ENCODE peak calls at places on chromosomes 3 and 15, in six cellular contexts. One of them, this sample, is unnamed.

GRCh38 chr15:91963051-91963450 is 109.5 kb downstream of the SLCO3A1 start:
- DNase-seq in IMR-90: no peak
- DNase-seq in mesenchymal stem cell: no peak
- DNase-seq in H9: no peak
- DNase-seq in H1: no peak
- DNase-seq in trophoblast cell: no peak
- DNase-seq in this sample: no peak

GRCh38 chr3:42600958-42601675 is 631 bp downstream of the NKTR start:
- DNase-seq in trophoblast cell: peak; percentile 24
- DNase-seq in H9: peak; percentile 75
- DNase-seq in H1: peak; percentile 83
- DNase-seq in IMR-90: peak; percentile 65
- DNase-seq in mesenchymal stem cell: peak; percentile 79
- DNase-seq in this sample: no peak

GRCh38 chr3:42488687-42489086 is 13.8 kb upstream of the VIPR1 start:
- DNase-seq in H1: no peak
- DNase-seq in trophoblast cell: no peak
- DNase-seq in IMR-90: no peak
- DNase-seq in mesenchymal stem cell: no peak
- DNase-seq in H9: peak; percentile 4
- DNase-seq in this sample: no peak

GRCh38 chr15:80167936-80168335 is 15.1 kb downstream of the FAH start:
- DNase-seq in H9: no peak
- DNase-seq in trophoblast cell: no peak
- DNase-seq in mesenchymal stem cell: no peak
- DNase-seq in H1: no peak
- DNase-seq in IMR-90: no peak
- DNase-seq in this sample: no peak

GRCh38 chr3:128424508-128425069 is 42.1 kb downstream of the DNAJB8 start:
- DNase-seq in trophoblast cell: no peak
- DNase-seq in IMR-90: peak; percentile 54
- DNase-seq in H9: no peak
- DNase-seq in H1: no peak
- DNase-seq in mesenchymal stem cell: peak; percentile 92
- DNase-seq in this sample: no peak

GRCh38 chr3:34012102-34012461 is 213.7 kb downstream of the PDCD6IP start:
- DNase-seq in trophoblast cell: no peak
- DNase-seq in H9: no peak
- DNase-seq in IMR-90: peak; percentile 100
- DNase-seq in mesenchymal stem cell: peak; percentile 93
- DNase-seq in H1: no peak
- DNase-seq in this sample: no peak

GRCh38 chr15:77497942-77498361 is 77.3 kb downstream of the HMG20A start:
- DNase-seq in mesenchymal stem cell: peak; percentile 18
- DNase-seq in H9: no peak
- DNase-seq in IMR-90: peak; percentile 29
- DNase-seq in trophoblast cell: no peak
- DNase-seq in H1: no peak
- DNase-seq in this sample: no peak

GRCh38 chr15:32956006-32956405 is 238.2 kb downstream of the GREM1 start:
- DNase-seq in trophoblast cell: no peak
- DNase-seq in H9: peak; percentile 42
- DNase-seq in mesenchymal stem cell: peak; percentile 61
- DNase-seq in H1: no peak
- DNase-seq in IMR-90: peak; percentile 95
- DNase-seq in this sample: peak; percentile 12

GRCh38 chr3:195239121-195239520 is 31.8 kb downstream of the XXYLT1 start:
- DNase-seq in H1: peak; percentile 46
- DNase-seq in H9: no peak
- DNase-seq in IMR-90: no peak
- DNase-seq in trophoblast cell: no peak
- DNase-seq in mesenchymal stem cell: no peak
- DNase-seq in this sample: no peak

GRCh38 chr3:45665101-45665572 is 24.1 kb upstream of the SACM1L start:
- DNase-seq in H9: peak; percentile 69
- DNase-seq in mesenchymal stem cell: peak; percentile 52
- DNase-seq in H1: no peak
- DNase-seq in trophoblast cell: peak; percentile 27
- DNase-seq in IMR-90: peak; percentile 39
- DNase-seq in this sample: no peak

GRCh38 chr15:58568157-58568571 is 136.4 kb downstream of the LIPC start:
- DNase-seq in mesenchymal stem cell: no peak
- DNase-seq in H1: peak; percentile 30
- DNase-seq in IMR-90: no peak
- DNase-seq in trophoblast cell: no peak
- DNase-seq in H9: no peak
- DNase-seq in this sample: no peak

GRCh38 chr3:30502051-30502741 is 104.2 kb upstream of the TGFBR2 start:
- DNase-seq in mesenchymal stem cell: no peak
- DNase-seq in H9: no peak
- DNase-seq in trophoblast cell: peak; percentile 92
- DNase-seq in IMR-90: no peak
- DNase-seq in H1: no peak
- DNase-seq in this sample: no peak

GRCh38 chr3:133927543-133928066 is 31.9 kb upstream of the RAB6B start:
- DNase-seq in trophoblast cell: peak; percentile 64
- DNase-seq in H1: peak; percentile 87
- DNase-seq in mesenchymal stem cell: peak; percentile 42
- DNase-seq in IMR-90: no peak
- DNase-seq in H9: peak; percentile 58
- DNase-seq in this sample: peak; percentile 62

GRCh38 chr15:31474059-31474868 is 147.6 kb downstream of the KLF13 start:
- DNase-seq in H9: peak; percentile 6
- DNase-seq in H1: no peak
- DNase-seq in IMR-90: no peak
- DNase-seq in mesenchymal stem cell: no peak
- DNase-seq in trophoblast cell: no peak
- DNase-seq in this sample: no peak

GRCh38 chr3:50610181-50610971 is 1.2 kb downstream of the CISH start:
- DNase-seq in H9: no peak
- DNase-seq in IMR-90: no peak
- DNase-seq in H1: no peak
- DNase-seq in trophoblast cell: no peak
- DNase-seq in mesenchymal stem cell: no peak
- DNase-seq in this sample: no peak

GRCh38 chr15:87267798-87268197 is 988.7 kb downstream of the NTRK3 start:
- DNase-seq in IMR-90: peak; percentile 36
- DNase-seq in trophoblast cell: no peak
- DNase-seq in H9: no peak
- DNase-seq in mesenchymal stem cell: peak; percentile 86
- DNase-seq in H1: no peak
- DNase-seq in this sample: no peak

GRCh38 chr3:55402886-55403605 is 84.1 kb downstream of the WNT5A start:
- DNase-seq in mesenchymal stem cell: peak; percentile 27
- DNase-seq in trophoblast cell: no peak
- DNase-seq in H1: no peak
- DNase-seq in IMR-90: peak; percentile 66
- DNase-seq in H9: no peak
- DNase-seq in this sample: no peak

GRCh38 chr3:11438636-11439035 is 166.4 kb downstream of the ATG7 start:
- DNase-seq in trophoblast cell: no peak
- DNase-seq in H9: no peak
- DNase-seq in IMR-90: peak; percentile 4
- DNase-seq in H1: no peak
- DNase-seq in mesenchymal stem cell: peak; percentile 58
- DNase-seq in this sample: no peak

GRCh38 chr15:51718745-51719144 is 18.7 kb downstream of the LYSMD2 start:
- DNase-seq in trophoblast cell: no peak
- DNase-seq in IMR-90: no peak
- DNase-seq in H9: no peak
- DNase-seq in H1: no peak
- DNase-seq in mesenchymal stem cell: no peak
- DNase-seq in this sample: no peak

GRCh38 chr3:139491966-139492365 is 15.7 kb upstream of the RBP2 start:
- DNase-seq in trophoblast cell: no peak
- DNase-seq in H1: peak; percentile 48
- DNase-seq in mesenchymal stem cell: no peak
- DNase-seq in H9: peak; percentile 83
- DNase-seq in IMR-90: no peak
- DNase-seq in this sample: no peak

GRCh38 chr3:172104471-172105072 is 65.2 kb downstream of the FNDC3B start:
- DNase-seq in H9: peak; percentile 73
- DNase-seq in H1: no peak
- DNase-seq in IMR-90: no peak
- DNase-seq in trophoblast cell: no peak
- DNase-seq in mesenchymal stem cell: no peak
- DNase-seq in this sample: peak; percentile 66

GRCh38 chr15:85579957-85580694 is 199.7 kb downstream of the AKAP13 start:
- DNase-seq in IMR-90: no peak
- DNase-seq in H1: no peak
- DNase-seq in trophoblast cell: peak; percentile 52
- DNase-seq in mesenchymal stem cell: no peak
- DNase-seq in H9: no peak
- DNase-seq in this sample: no peak

GRCh38 chr3:72848703-72849081 is 447 bp upstream of the SHQ1 start:
- DNase-seq in IMR-90: no peak
- DNase-seq in H1: no peak
- DNase-seq in mesenchymal stem cell: no peak
- DNase-seq in H9: no peak
- DNase-seq in trophoblast cell: no peak
- DNase-seq in this sample: no peak

DNA sequence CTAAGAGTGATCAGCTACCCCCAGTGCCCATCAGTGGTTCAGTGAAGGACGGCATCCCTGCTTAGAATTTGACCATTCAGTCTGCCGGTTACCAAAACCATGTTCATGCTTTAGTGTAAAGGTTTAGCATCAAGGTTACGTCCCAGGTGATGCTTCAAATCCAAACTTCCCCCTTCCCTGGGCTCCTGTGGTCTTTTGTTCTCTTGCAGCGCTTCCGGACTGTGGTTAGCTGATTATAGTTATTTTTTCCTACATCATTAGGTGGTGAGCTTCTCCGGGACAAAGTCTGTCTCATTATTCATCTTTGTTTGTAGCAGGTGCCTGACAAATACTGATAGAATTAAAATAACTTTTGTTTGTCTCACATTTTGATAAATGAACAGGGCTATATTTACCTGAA is 28.3 kb upstream of the MYZAP start:
- DNase-seq in mesenchymal stem cell: no peak
- DNase-seq in H9: no peak
- DNase-seq in IMR-90: no peak
- DNase-seq in trophoblast cell: no peak
- DNase-seq in H1: no peak
- DNase-seq in this sample: no peak
- H4K91ac ChIP-seq in mesenchymal stem cell: no peak overlapping the region
- H4K91ac ChIP-seq in H9: no peak overlapping the region
- H4K91ac ChIP-seq in IMR-90: no peak overlapping the region
- H4K91ac ChIP-seq in trophoblast cell: no peak overlapping the region
- H4K91ac ChIP-seq in H1: no peak overlapping the region
- H4K91ac ChIP-seq in this sample: no peak overlapping the region

DNA sequence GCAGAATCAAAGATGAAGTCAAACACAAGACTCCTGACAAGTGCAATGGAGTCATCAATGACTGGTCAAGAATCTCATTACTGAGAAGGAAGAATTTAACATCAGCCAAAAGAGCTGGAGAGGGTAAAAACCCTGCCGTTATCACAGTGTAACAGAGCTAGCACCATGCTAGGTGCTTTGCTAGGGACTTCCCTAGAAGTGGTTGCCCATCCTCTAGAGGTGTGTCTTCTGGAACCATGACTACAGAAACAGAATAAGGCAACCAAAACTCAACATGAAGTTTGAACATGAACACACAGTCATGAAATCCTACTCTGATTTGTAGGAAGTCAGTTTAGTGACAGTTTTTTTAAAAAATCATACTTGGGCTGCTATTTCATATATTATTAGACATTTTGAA is 9.5 kb downstream of the ACAD11 start:
- DNase-seq in mesenchymal stem cell: no peak
- DNase-seq in H9: no peak
- DNase-seq in IMR-90: no peak
- DNase-seq in trophoblast cell: no peak
- DNase-seq in H1: no peak
- DNase-seq in this sample: no peak
- H4K91ac ChIP-seq in mesenchymal stem cell: no peak overlapping the region
- H4K91ac ChIP-seq in H9: no peak overlapping the region
- H4K91ac ChIP-seq in IMR-90: no peak overlapping the region
- H4K91ac ChIP-seq in trophoblast cell: no peak overlapping the region
- H4K91ac ChIP-seq in H1: no peak overlapping the region
- H4K91ac ChIP-seq in this sample: no peak overlapping the region

DNA sequence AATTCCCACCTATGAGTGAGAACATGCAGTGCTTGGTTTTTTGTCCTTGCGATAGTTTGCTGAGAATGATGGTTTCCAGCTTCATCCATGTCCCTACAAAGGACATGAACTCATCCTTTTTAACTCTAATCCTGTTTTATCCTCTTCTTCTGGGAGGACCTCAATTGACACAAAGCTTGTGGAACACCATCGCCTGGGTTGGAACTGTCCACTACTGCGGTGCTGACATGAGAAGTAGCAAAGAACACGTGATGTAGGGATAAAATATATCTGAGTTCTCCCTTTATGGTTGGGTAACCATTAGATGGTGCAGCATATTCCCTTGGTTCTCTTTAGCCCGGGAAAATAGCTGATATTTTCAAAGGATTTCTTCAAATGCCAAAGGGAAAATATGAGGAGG is 105.3 kb upstream of the TOPAZ1 start:
- DNase-seq in mesenchymal stem cell: peak; percentile 1
- DNase-seq in trophoblast cell: no peak
- DNase-seq in IMR-90: no peak
- DNase-seq in H1: no peak
- DNase-seq in H9: no peak
- DNase-seq in this sample: peak; percentile 20
- H4K91ac ChIP-seq in mesenchymal stem cell: no peak overlapping the region
- H4K91ac ChIP-seq in trophoblast cell: no peak overlapping the region
- H4K91ac ChIP-seq in IMR-90: no peak overlapping the region
- H4K91ac ChIP-seq in H1: no peak overlapping the region
- H4K91ac ChIP-seq in H9: no peak overlapping the region
- H4K91ac ChIP-seq in this sample: no peak overlapping the region

GRCh38 chr3:129992781-129993180 is 18.3 kb downstream of the TRH start:
- DNase-seq in mesenchymal stem cell: peak; percentile 34
- DNase-seq in IMR-90: no peak
- DNase-seq in trophoblast cell: no peak
- DNase-seq in H9: peak; percentile 47
- DNase-seq in H1: peak; percentile 52
- DNase-seq in this sample: peak; percentile 47

GRCh38 chr3:129989391-129989790 is 14.9 kb downstream of the TRH start:
- DNase-seq in H1: no peak
- DNase-seq in mesenchymal stem cell: no peak
- DNase-seq in trophoblast cell: no peak
- DNase-seq in H9: no peak
- DNase-seq in IMR-90: no peak
- DNase-seq in this sample: no peak

GRCh38 chr3:129984124-129984523 is 9.6 kb downstream of the TRH start:
- DNase-seq in H1: peak; percentile 56
- DNase-seq in H9: peak; percentile 35
- DNase-seq in trophoblast cell: no peak
- DNase-seq in mesenchymal stem cell: peak; percentile 6
- DNase-seq in IMR-90: no peak
- DNase-seq in this sample: no peak

GRCh38 chr3:129985113-129985512 is 10.6 kb downstream of the TRH start:
- DNase-seq in IMR-90: no peak
- DNase-seq in H1: no peak
- DNase-seq in trophoblast cell: no peak
- DNase-seq in H9: no peak
- DNase-seq in mesenchymal stem cell: no peak
- DNase-seq in this sample: no peak

DNA sequence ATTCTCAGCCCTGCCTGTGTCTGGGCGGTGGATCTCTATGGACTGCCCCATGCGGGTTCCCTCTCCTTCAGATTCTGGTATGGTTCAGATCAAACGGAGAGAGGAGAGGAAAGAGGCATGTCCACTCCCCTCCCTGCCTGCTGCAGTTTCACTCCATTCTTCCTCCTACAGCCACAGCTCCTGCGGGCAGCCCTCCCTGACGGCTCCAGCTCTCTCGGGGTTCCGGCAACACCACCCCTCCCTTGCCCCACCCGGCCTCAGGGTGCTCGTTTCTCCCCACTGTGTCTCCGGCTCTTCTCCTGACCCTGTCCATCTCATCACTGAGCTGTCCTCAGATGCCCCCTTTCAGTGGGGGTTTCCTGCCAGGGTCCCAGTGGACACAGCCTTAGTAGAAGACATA is 13.9 kb downstream of the TRH start:
- DNase-seq in H1: no peak
- DNase-seq in mesenchymal stem cell: no peak
- DNase-seq in H9: no peak
- DNase-seq in trophoblast cell: no peak
- DNase-seq in IMR-90: no peak
- DNase-seq in this sample: no peak
- H4K91ac ChIP-seq in H1: no peak overlapping the region
- H4K91ac ChIP-seq in mesenchymal stem cell: no peak overlapping the region
- H4K91ac ChIP-seq in H9: no peak overlapping the region
- H4K91ac ChIP-seq in trophoblast cell: no peak overlapping the region
- H4K91ac ChIP-seq in IMR-90: no peak overlapping the region
- H4K91ac ChIP-seq in this sample: no peak overlapping the region

This sample was measured in neuronal stem cell.